ENCODE peak calls at places on chromosomes 2 and 18, in five cellular contexts. J is brain microvascular endothelial cell, C is pancreas, S is type B pancreatic cell, P is NB4. U is an unnamed sample.

GRCh38 chr18:35592298-35592697 is 10.8 kb downstream of the GALNT1 start:
- DNase-seq in S (no peak), J (no peak), P (peak), C (no peak), U (no peak)

GRCh38 chr18:60413944-60414547 is 41.5 kb upstream of the MC4R start:
- DNase-seq in C (no peak), J (no peak), P (peak), S (no peak), U (no peak)

GRCh38 chr18:58694720-58695468 is 23.6 kb downstream of the MALT1 start:
- DNase-seq in J (no peak), S (no peak), P (no peak), C (no peak), U (no peak)

GRCh38 chr2:171836151-171836910 is 57.7 kb downstream of the SLC25A12 start:
- DNase-seq in J (peak), P (no peak), S (no peak), C (no peak), U (no peak)

GRCh38 chr2:174606336-174606735 is 8.7 kb upstream of the WIPF1 start:
- DNase-seq in S (no peak), C (no peak), P (no peak), J (peak), U (no peak)

GRCh38 chr2:128263902-128264331 is 54.8 kb downstream of the HS6ST1 start:
- DNase-seq in J (no peak), S (no peak), P (no peak), C (no peak), U (no peak)

GRCh38 chr2:42063383-42064171 is 15.8 kb downstream of the PKDCC start:
- DNase-seq in P (no peak), C (no peak), J (peak), S (no peak), U (peak)

GRCh38 chr2:120625865-120626560 is 109.7 kb upstream of the GLI2 start:
- DNase-seq in J (no peak), C (peak), P (no peak), S (no peak), U (no peak)

GRCh38 chr2:240137596-240138274 is 1.6 kb upstream of the COPS9 start:
- DNase-seq in P (no peak), C (peak), J (no peak), S (peak), U (peak)

GRCh38 chr2:98508690-98509054 is 64.0 kb downstream of the INPP4A start:
- DNase-seq in J (peak), C (no peak), S (peak), P (peak), U (peak)

GRCh38 chr2:179104736-179105135 is 54.8 kb upstream of the CCDC141 start:
- DNase-seq in P (no peak), C (no peak), S (no peak), J (peak), U (no peak)

GRCh38 chr2:7773362-7773973 is 856.3 kb downstream of the RNF144A start:
- DNase-seq in J (no peak), P (peak), S (no peak), C (no peak), U (no peak)

GRCh38 chr2:16134436-16135165 is 194.3 kb downstream of the MYCN start:
- DNase-seq in S (no peak), P (no peak), J (no peak), C (no peak), U (no peak)

GRCh38 chr2:69149631-69150215 is 136.7 kb downstream of the ANTXR1 start:
- DNase-seq in C (no peak), J (peak), P (peak), S (no peak), U (no peak)

GRCh38 chr2:183541766-183542165 is 417.5 kb downstream of the NUP35 start:
- DNase-seq in S (no peak), J (peak), C (no peak), P (no peak), U (no peak)

GRCh38 chr2:241218131-241219029 is 29.9 kb downstream of the ANO7 start:
- DNase-seq in S (no peak), P (peak), C (peak), J (no peak), U (peak)

GRCh38 chr2:225842939-225843338 is 443.4 kb downstream of the NYAP2 start:
- DNase-seq in P (no peak), S (no peak), J (no peak), C (no peak), U (no peak)

GRCh38 chr2:44178950-44179349 is 10.3 kb downstream of the PPM1B start:
- DNase-seq in S (no peak), J (no peak), P (no peak), C (no peak), U (no peak)

GRCh38 chr2:173572848-173573247 is 218.2 kb downstream of the CDCA7 start:
- DNase-seq in J (no peak), P (peak), C (no peak), S (no peak), U (no peak)

GRCh38 chr2:173571887-173572680 is 217.4 kb downstream of the CDCA7 start:
- DNase-seq in P (no peak), S (no peak), C (no peak), J (no peak), U (no peak)

GRCh38 chr2:173571021-173571821 is 216.5 kb downstream of the CDCA7 start:
- DNase-seq in J (peak), S (no peak), P (peak), C (no peak), U (no peak)

GRCh38 chr2:173568054-173568453 is 213.4 kb downstream of the CDCA7 start:
- DNase-seq in C (no peak), P (peak), J (peak), S (no peak), U (no peak)
- TF ChIP-seq CTCF in C (no peak), P (peak), J (peak), S (peak), U (peak)

GRCh38 chr2:24024018-24024417 is 14.1 kb downstream of the MFSD2B start:
- DNase-seq in C (peak), P (no peak), J (peak), S (no peak), U (no peak)
- TF ChIP-seq CTCF in C (no peak), P (peak), J (peak), S (no peak), U (no peak)

GRCh38 chr2:9555338-9556120 is at the start of gene ADAM17:
- DNase-seq in C (peak), P (peak), S (peak), J (peak), U (peak)
- TF ChIP-seq CTCF in C (no peak), P (peak), S (peak), J (peak), U (peak)

GRCh38 chr2:186558512-186559276 is 31.2 kb upstream of the ITGAV start:
- DNase-seq in J (no peak), S (no peak), P (no peak), C (no peak), U (no peak)

GRCh38 chr2:186554450-186554849 is 35.4 kb upstream of the ITGAV start:
- DNase-seq in S (no peak), P (no peak), J (no peak), C (no peak), U (no peak)

GRCh38 chr2:186559370-186559769 is 30.5 kb upstream of the ITGAV start:
- DNase-seq in C (no peak), J (no peak), P (no peak), S (no peak), U (no peak)

GRCh38 chr2:186551323-186552050 is 38.4 kb upstream of the ITGAV start:
- DNase-seq in S (no peak), P (no peak), C (no peak), J (peak), U (no peak)

GRCh38 chr2:186554850-186555785 is 34.7 kb upstream of the ITGAV start:
- DNase-seq in J (peak), C (no peak), S (no peak), P (peak), U (no peak)
- TF ChIP-seq CTCF in J (peak), C (no peak), S (no peak), P (no peak), U (no peak)

DNA sequence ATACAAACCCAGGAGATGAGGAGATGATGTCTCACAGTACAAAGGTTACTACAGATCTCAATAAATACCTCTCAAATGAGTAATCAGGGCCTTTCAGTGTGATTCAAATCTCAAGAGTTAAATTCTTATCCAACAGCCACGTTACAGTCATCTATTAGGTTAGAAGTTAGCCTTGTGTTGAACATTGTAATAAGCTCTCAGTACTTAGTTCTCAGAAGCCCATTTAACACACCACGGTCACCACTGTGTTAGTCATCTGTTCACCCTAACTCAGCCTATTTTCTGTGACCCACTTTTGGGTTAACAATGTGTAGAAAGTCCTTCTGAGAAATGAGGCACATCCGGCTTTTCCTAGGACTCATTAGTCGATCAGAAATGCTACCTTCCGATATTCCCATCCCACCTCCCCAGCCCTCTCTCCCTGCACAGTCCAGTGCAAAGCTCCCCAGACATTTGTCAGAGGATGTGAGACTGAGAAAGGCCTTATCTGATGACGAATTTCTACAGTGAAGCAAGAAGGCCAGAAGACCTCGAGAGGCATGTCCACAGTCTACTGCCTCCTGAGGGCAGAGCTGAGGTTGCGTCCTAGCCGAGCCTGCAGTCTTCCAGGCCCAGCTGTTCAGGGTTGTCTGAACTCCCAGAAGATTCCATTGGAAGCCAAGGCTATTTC is 92.5 kb downstream of the ACTR2 start:
- DNase-seq in S (no peak), J (peak), P (peak), C (no peak), U (no peak)
- TF ChIP-seq CTCF in S (peak), J (peak), P (no peak), C (no peak), U (no peak)

GRCh38 chr2:130819226-130819914 is 17.3 kb upstream of the ARHGEF4 start:
- DNase-seq in S (no peak), J (no peak), P (no peak), C (no peak), U (no peak)

GRCh38 chr2:130818809-130819208 is 17.9 kb upstream of the ARHGEF4 start:
- DNase-seq in S (no peak), J (no peak), C (no peak), P (no peak), U (no peak)

GRCh38 chr2:130810490-130810889 is 26.2 kb upstream of the ARHGEF4 start:
- DNase-seq in P (no peak), S (no peak), C (no peak), J (no peak), U (no peak)

GRCh38 chr2:130813722-130814121 is 23.0 kb upstream of the ARHGEF4 start:
- DNase-seq in C (no peak), P (no peak), J (no peak), S (no peak), U (no peak)

GRCh38 chr2:130814931-130815680 is 21.6 kb upstream of the ARHGEF4 start:
- DNase-seq in S (peak), J (no peak), C (no peak), P (no peak), U (no peak)
- TF ChIP-seq CTCF in S (no peak), J (no peak), C (no peak), P (no peak), U (no peak)

DNA sequence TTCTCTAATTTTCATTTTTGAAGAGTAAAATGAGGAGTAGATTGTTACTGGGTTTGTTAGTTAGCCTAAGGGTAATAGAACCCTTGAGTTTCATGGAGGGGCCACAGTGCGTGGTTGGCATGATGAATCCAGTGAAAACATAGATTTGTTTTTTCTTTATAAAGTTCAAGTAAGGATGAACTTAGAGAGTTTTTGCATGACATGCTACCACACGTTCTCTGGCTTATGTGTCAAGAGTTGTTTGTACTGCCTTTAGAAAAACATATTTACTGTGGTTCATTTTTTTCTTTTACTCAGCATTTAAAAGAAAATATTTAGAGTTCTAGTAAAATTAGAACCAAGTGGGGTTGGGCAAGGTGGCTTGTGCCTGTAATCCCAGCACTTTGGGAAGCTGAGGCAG is 21.8 kb downstream of the RBM44 start:
- DNase-seq in C (no peak), J (no peak), P (no peak), S (no peak), U (no peak)
- TF ChIP-seq CTCF in C (no peak), J (no peak), P (no peak), S (no peak), U (no peak)